ENCODE peak calls at places on chromosomes 13 and 19, in four cellular contexts. E, I, V and S are unnamed samples.

GRCh38 chr13:99360696-99361095 is 53.5 kb upstream of the GPR183 start:
- DNase-seq in E (no peak), I (no peak), V (no peak), S (no peak)

GRCh38 chr13:96662036-96662435 is 332.2 kb downstream of the OXGR1 start:
- DNase-seq in E (no peak), I (no peak), V (no peak), S (no peak)

GRCh38 chr13:35787937-35788336 is 311.4 kb upstream of the MAB21L1 start:
- DNase-seq in E (no peak), I (no peak), V (no peak), S (no peak)

GRCh38 chr13:76707360-76707759 is 178.8 kb downstream of the KCTD12 start:
- DNase-seq in E (no peak), I (no peak), V (no peak), S (peak; percentile 57)

GRCh38 chr13:79724348-79725103 is 243.6 kb downstream of the NDFIP2 start:
- DNase-seq in E (no peak), I (no peak), V (no peak), S (peak; percentile 93)

GRCh38 chr13:29707876-29708543 is 112.5 kb upstream of the SLC7A1 start:
- DNase-seq in E (peak; percentile 33), I (peak; percentile 21), V (peak; percentile 59), S (peak; percentile 46)

GRCh38 chr19:23481043-23481442 is 85.8 kb upstream of the ZNF91 start:
- DNase-seq in E (no peak), I (no peak), V (no peak), S (no peak)

GRCh38 chr13:71621152-71622124 is 245.6 kb downstream of the DACH1 start:
- DNase-seq in E (no peak), I (no peak), V (no peak), S (peak; percentile 50)

GRCh38 chr13:21240586-21240985 is 64.1 kb downstream of the MRPL57 start:
- DNase-seq in E (no peak), I (no peak), V (no peak), S (peak; percentile 13)

GRCh38 chr13:25687622-25688225 is 315.9 kb downstream of the ATP8A2 start:
- DNase-seq in E (no peak), I (no peak), V (no peak), S (peak; percentile 61)

GRCh38 chr13:40660692-40661091 is 5.7 kb downstream of the FOXO1 start:
- DNase-seq in E (no peak), I (no peak), V (no peak), S (no peak)

GRCh38 chr13:113114511-113115362 is 7.9 kb upstream of the F10 start:
- DNase-seq in E (no peak), I (no peak), V (no peak), S (no peak)

GRCh38 chr19:3547301-3547731 is 8.3 kb downstream of the TEKTIP1 start:
- DNase-seq in E (no peak), I (no peak), V (no peak), S (no peak)

GRCh38 chr13:44620057-44620456 is 43.9 kb upstream of the TSC22D1 start:
- DNase-seq in E (no peak), I (no peak), V (no peak), S (no peak)

GRCh38 chr19:35216026-35216832 is 12.3 kb downstream of the FAM187B start:
- DNase-seq in E (peak; percentile 6), I (no peak), V (no peak), S (no peak)

GRCh38 chr19:10114651-10115391 is 3.3 kb downstream of the P2RY11 start:
- DNase-seq in E (no peak), I (no peak), V (no peak), S (no peak)

GRCh38 chr13:41859555-41859954 is 101.4 kb downstream of the VWA8 start:
- DNase-seq in E (no peak), I (no peak), V (no peak), S (no peak)

GRCh38 chr13:49097374-49097773 is 121.7 kb downstream of the FNDC3A start:
- DNase-seq in E (no peak), I (peak; percentile 13), V (no peak), S (peak; percentile 42)

GRCh38 chr13:32695602-32696250 is 109.5 kb downstream of the PDS5B start:
- DNase-seq in E (no peak), I (no peak), V (no peak), S (no peak)

GRCh38 chr13:83919775-83920174 is 37.5 kb upstream of the SLITRK1 start:
- DNase-seq in E (no peak), I (no peak), V (no peak), S (no peak)

GRCh38 chr13:78598382-78598781 is 5.0 kb downstream of the POU4F1 start:
- DNase-seq in E (no peak), I (no peak), V (no peak), S (no peak)

GRCh38 chr13:78595819-78596700 is 7.3 kb downstream of the POU4F1 start:
- DNase-seq in E (no peak), I (no peak), V (no peak), S (no peak)

GRCh38 chr13:78598933-78599332 is 4.4 kb downstream of the POU4F1 start:
- DNase-seq in E (no peak), I (no peak), V (no peak), S (no peak)

GRCh38 chr13:78595458-78595818 is 7.9 kb downstream of the POU4F1 start:
- DNase-seq in E (no peak), I (no peak), V (no peak), S (no peak)

DNA sequence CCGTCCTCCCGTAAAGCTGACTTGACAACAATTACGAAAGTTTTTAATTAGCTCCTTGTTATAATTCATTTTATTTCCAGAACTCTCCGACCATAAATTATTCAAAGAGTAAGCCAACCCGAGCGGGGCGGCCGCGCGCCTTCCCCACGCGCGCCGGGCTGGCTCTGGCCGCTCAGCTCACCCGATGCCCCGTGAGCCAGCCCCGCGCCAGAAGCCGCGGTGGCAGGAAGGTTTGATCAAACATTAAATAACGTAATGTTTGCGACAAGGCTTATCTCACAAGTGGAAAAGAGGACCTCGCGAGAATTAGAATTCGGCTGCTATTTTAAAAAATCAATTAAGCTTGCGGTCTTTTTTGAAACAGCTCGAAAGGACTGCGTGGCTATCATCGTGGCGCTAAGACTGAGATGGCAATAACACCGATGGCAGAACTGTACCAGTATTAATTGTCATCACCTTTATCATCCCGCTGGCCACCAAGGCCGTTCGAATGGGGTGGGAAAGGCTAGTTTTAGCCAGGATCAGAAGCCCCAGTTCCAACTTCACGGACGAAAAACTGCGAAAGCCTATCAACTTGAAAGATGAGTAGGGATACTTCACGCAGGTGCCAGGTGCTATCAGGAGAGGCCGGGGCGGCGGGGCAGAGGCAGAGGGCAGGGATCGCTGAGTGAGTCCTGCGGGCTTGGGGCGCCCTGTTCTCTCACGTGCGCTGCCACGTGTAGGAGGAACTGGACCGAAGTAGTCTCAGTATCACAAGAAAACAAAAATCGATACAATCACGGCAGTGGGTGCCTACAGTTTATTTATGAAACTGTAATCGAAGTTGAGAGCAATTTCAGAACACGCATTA is 6.4 kb downstream of the POU4F1 start:
- DNase-seq in E (no peak), I (no peak), V (no peak), S (no peak)
- TF ChIP-seq EZH2 in E (no peak), I (no peak), V (peak; percentile 98), S (peak; percentile 74)

DNA sequence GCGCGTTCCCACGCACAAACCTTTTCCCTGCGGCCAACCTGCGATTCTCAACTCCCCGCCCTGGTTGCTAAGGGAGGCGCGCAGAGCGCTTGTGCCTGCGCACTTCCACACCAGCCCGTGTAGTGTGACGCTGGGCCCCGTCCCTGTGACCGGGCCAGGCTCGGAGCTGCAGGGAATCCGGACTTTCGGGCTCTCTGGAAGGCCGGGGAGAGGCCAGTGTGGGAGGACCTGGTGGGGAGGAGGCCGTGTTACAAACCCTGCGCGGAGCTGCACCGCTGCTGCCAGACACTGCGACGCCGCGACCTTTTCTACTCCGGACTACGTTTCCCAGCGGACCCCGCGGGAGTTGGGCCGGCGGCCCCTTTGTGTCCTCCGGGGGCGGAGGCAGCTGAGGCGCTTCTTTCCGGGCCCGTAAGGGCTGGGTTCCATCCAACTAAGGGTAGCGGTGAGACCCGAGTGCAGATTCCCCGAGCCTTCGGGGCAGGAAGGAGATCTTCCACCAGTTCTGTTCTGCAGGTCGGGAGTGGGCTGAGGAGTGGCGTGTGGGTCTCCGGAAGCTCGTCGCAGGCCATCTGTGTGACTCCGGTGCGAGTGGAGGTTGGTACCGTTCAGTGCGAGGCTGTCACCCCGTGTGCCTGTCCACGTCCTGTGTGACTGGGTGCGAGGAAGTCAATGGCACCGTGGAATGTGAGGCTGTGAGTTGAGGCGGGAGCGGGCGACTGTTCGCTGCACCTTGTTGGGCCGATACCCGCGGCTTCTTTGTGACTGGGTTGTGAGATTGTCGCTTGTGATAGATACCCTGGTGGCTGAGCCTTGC is at the start of gene ZNF570:
- DNase-seq in E (no peak), I (no peak), V (peak; percentile 59), S (peak; percentile 82)
- H2AFZ ChIP-seq in E (no peak within 1 kb of the TSS), I (no peak within 1 kb of the TSS), V (peak within 1 kb of the TSS; percentile 99), S (peak within 1 kb of the TSS; percentile 99)

DNA sequence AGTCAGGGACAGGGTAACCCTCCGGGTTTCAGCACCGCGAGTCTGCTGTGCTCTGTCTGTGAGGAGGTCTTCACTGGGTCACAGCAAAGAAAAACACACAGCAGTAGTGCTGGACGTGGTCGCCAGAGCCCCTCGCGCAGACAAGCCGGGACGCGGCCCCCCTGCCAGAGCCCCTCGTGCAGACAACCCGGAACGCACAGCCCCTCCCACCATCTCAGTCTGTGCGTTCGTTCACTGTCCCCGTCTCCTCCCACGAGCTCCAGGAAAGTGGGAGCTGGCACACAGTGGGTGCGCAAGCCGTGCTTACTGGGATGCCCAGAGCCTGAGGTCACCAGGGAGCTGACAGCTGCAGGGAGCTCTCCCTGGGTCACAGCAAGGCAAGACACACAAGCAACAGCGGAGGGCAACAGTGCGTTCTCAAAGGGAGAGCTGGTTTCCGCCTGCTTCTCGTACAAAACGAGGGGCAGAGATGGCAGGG is 3.2 kb upstream of the PLPP2 start:
- DNase-seq in E (peak; percentile 3), I (no peak), V (no peak), S (no peak)
- TF ChIP-seq EZH2 in E (no peak), I (no peak), V (no peak), S (peak; percentile 80)

GRCh38 chr13:100674848-100675659 is 459 bp upstream of the TMTC4 start:
- DNase-seq in E (peak; percentile 99), I (peak; percentile 92), V (peak; percentile 90), S (peak; percentile 99)

GRCh38 chr13:100675660-100676129 is 1.1 kb upstream of the TMTC4 start:
- DNase-seq in E (no peak), I (no peak), V (no peak), S (no peak)

GRCh38 chr13:100674363-100674847 is at the start of gene TMTC4:
- DNase-seq in E (no peak), I (no peak), V (no peak), S (no peak)

GRCh38 chr13:100673376-100673830 is 1.2 kb downstream of the TMTC4 start:
- DNase-seq in E (no peak), I (no peak), V (no peak), S (no peak)

DNA sequence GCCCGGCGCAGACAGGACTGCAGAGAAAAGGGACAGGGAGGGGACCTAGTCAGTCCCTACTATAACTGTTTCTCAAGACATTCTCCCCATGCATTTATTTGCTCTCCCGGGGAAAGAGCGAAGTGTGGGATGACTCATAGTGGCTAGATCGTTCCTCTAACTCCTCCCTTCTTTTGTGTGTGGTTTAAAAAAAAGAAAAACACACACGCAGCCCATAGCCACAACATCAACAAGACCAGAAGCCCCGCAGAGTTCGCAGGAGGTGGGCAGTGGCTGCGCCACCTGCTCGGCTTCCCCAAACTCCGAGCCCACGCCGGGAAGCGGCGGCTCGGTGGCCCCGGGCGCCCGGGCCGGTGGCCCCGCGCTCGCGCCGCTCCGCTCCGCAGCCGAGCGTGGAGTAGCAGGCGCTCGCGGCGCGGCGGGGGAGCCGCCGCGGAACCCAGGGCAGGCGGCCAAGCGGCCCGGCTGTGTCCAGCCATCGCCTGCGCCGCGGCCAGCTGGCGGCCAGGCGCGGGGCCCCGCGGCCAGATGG is 698 bp downstream of the TMTC4 start:
- DNase-seq in E (peak; percentile 24), I (peak; percentile 28), V (no peak), S (peak; percentile 91)
- H2AFZ ChIP-seq in E (peak overlapping the region; percentile 30), I (no peak overlapping the region), V (no peak overlapping the region), S (peak overlapping the region; percentile 55)